ENCODE peak calls at places on chromosomes 3 and 15, in nine cellular contexts. K, I, T, A, L, M, V, B and W are unnamed samples.

GRCh38 chr3:83523470-83524073 is 1435.2 kb upstream of the CADM2 start:
- ATAC-seq in M (no peak), I (no peak), K (peak; percentile 67), L (peak; percentile 91), V (no peak), T (peak; percentile 100), A (no peak), B (peak; percentile 82), W (no peak)

GRCh38 chr3:113985526-113985925 is 37.7 kb downstream of the ZDHHC23 start:
- ATAC-seq in I (no peak), L (no peak), K (peak; percentile 93), T (no peak), M (no peak), B (no peak), A (no peak), V (no peak), W (peak; percentile 95)

GRCh38 chr3:185760091-185760490 is 64.8 kb downstream of the IGF2BP2 start:
- ATAC-seq in M (no peak), L (no peak), A (no peak), K (no peak), B (no peak), V (no peak), I (no peak), T (no peak), W (no peak)

GRCh38 chr3:85090495-85090894 is 131.7 kb downstream of the CADM2 start:
- ATAC-seq in M (no peak), B (no peak), L (no peak), K (no peak), T (peak; percentile 76), A (no peak), I (no peak), V (no peak), W (no peak)

GRCh38 chr3:45922039-45922326 is 21.3 kb upstream of the CXCR6 start:
- ATAC-seq in M (no peak), L (no peak), V (no peak), K (no peak), I (no peak), B (no peak), T (no peak), A (no peak), W (no peak)

GRCh38 chr3:24450142-24450932 is 44.3 kb downstream of the THRB start:
- ATAC-seq in M (peak; percentile 49), A (no peak), I (no peak), K (no peak), B (peak; percentile 38), T (no peak), V (no peak), L (peak; percentile 16), W (no peak)

GRCh38 chr3:197590313-197590962 is 34.7 kb upstream of the BDH1 start:
- ATAC-seq in M (no peak), A (peak; percentile 59), K (no peak), B (no peak), I (peak; percentile 52), L (no peak), T (no peak), V (no peak), W (no peak)

GRCh38 chr3:100463002-100463401 is 29.4 kb upstream of the TMEM45A start:
- ATAC-seq in B (peak; percentile 92), A (peak; percentile 85), T (peak; percentile 96), V (peak; percentile 86), L (peak; percentile 98), I (peak; percentile 98), K (peak; percentile 87), M (peak; percentile 72), W (peak; percentile 74)

GRCh38 chr15:31333119-31333518 is 6.5 kb downstream of the KLF13 start:
- ATAC-seq in B (peak; percentile 63), M (no peak), V (no peak), L (peak; percentile 60), T (no peak), A (no peak), I (no peak), K (no peak), W (no peak)

GRCh38 chr3:111904376-111905241 is 45.5 kb downstream of the PHLDB2 start:
- ATAC-seq in A (no peak), L (peak; percentile 86), M (peak; percentile 64), B (peak; percentile 79), K (no peak), I (peak; percentile 29), V (no peak), T (no peak), W (no peak)

GRCh38 chr3:5022966-5023776 is 43.9 kb downstream of the BHLHE40 start:
- ATAC-seq in A (peak; percentile 15), T (no peak), I (peak; percentile 68), V (no peak), M (peak; percentile 20), K (no peak), L (peak; percentile 25), B (peak; percentile 25), W (no peak)

GRCh38 chr3:186283651-186284445 is 78.2 kb downstream of the DGKG start:
- ATAC-seq in I (no peak), B (no peak), L (no peak), V (no peak), A (no peak), M (no peak), T (no peak), K (no peak), W (no peak)

GRCh38 chr15:43209059-43209824 is 11.6 kb downstream of the EPB42 start:
- ATAC-seq in K (no peak), L (no peak), B (no peak), I (peak; percentile 63), V (no peak), A (no peak), T (peak; percentile 84), M (no peak), W (no peak)

GRCh38 chr15:101126618-101127502 is 125.0 kb downstream of the CHSY1 start:
- ATAC-seq in K (peak; percentile 58), M (peak; percentile 21), T (peak; percentile 63), I (peak; percentile 39), B (no peak), V (peak; percentile 66), L (peak; percentile 38), A (peak; percentile 18), W (peak; percentile 46)

GRCh38 chr3:53765753-53766152 is 80.5 kb downstream of the CHDH start:
- ATAC-seq in A (no peak), M (no peak), B (no peak), T (no peak), V (no peak), I (no peak), K (no peak), L (no peak), W (no peak)

GRCh38 chr3:98557324-98558010 is 25.7 kb downstream of the GPR15 start:
- ATAC-seq in T (no peak), V (peak; percentile 27), B (no peak), A (peak; percentile 69), M (no peak), L (no peak), K (no peak), I (peak; percentile 21), W (no peak)

GRCh38 chr15:32657198-32657886 is 15.8 kb downstream of the SCG5 start:
- ATAC-seq in I (no peak), L (peak; percentile 82), K (peak; percentile 44), B (peak; percentile 82), V (peak; percentile 30), M (no peak), A (peak; percentile 76), T (no peak), W (no peak)

GRCh38 chr3:103907567-103907966 is 1459.1 kb upstream of the ALCAM start:
- ATAC-seq in A (no peak), T (no peak), M (no peak), V (no peak), L (no peak), I (no peak), B (no peak), K (no peak), W (no peak)

GRCh38 chr3:15097889-15098288 is 1.1 kb downstream of the RBSN start:
- ATAC-seq in L (no peak), I (no peak), K (peak; percentile 54), A (peak; percentile 4), V (no peak), M (no peak), T (no peak), B (no peak), W (peak; percentile 60)

GRCh38 chr15:35306361-35306981 is 221.4 kb upstream of the NANOGP8 start:
- ATAC-seq in M (peak; percentile 76), K (no peak), L (peak; percentile 43), V (no peak), T (peak; percentile 86), A (no peak), I (peak; percentile 92), B (peak; percentile 45), W (no peak)

GRCh38 chr15:41995476-41995855 is 23.1 kb upstream of the EHD4 start:
- ATAC-seq in I (no peak), L (no peak), T (no peak), A (no peak), K (no peak), V (no peak), B (no peak), M (no peak), W (no peak)